ENCODE peak calls at places on chromosomes 13 and 19, in nine cellular contexts. Y, L, U, N, P, F, C, J and Q are unnamed samples.

GRCh38 chr13:76903544-76904162 is 17.4 kb upstream of the KCTD12 start:
- DNase-seq in Y (peak; percentile 63), L (peak; percentile 70), U (peak; percentile 65), N (peak; percentile 39), P (peak; percentile 48), F (peak; percentile 32), C (peak; percentile 74), J (peak; percentile 67), Q (peak; percentile 83)

GRCh38 chr13:113367771-113368170 is 3.8 kb upstream of the GRTP1 start:
- DNase-seq in Y (no peak), L (no peak), U (no peak), N (no peak), P (no peak), F (no peak), C (no peak), J (no peak), Q (no peak)

GRCh38 chr19:42467437-42467760 is 24.7 kb upstream of the CXCL17 start:
- DNase-seq in Y (no peak), L (no peak), U (peak; percentile 46), N (no peak), P (no peak), F (no peak), C (no peak), J (no peak), Q (no peak)

GRCh38 chr19:10010247-10010691 is at the start of gene COL5A3:
- DNase-seq in Y (peak; percentile 43), L (peak; percentile 69), U (peak; percentile 60), N (peak; percentile 71), P (no peak), F (no peak), C (no peak), J (no peak), Q (no peak)

GRCh38 chr13:114027046-114027760 is 53.3 kb upstream of the C13orf46 start:
- DNase-seq in Y (peak; percentile 59), L (peak; percentile 53), U (no peak), N (peak; percentile 66), P (no peak), F (no peak), C (no peak), J (no peak), Q (no peak)

GRCh38 chr13:41059466-41059865 is 1.8 kb upstream of the WBP4 start:
- DNase-seq in Y (no peak), L (no peak), U (no peak), N (no peak), P (no peak), F (no peak), C (no peak), J (peak; percentile 15), Q (no peak)

GRCh38 chr19:7865262-7865911 is 8.8 kb downstream of the PRR36 start:
- DNase-seq in Y (peak; percentile 15), L (no peak), U (no peak), N (no peak), P (no peak), F (no peak), C (no peak), J (no peak), Q (no peak)

GRCh38 chr19:4064551-4065260 is 2.0 kb downstream of the ZBTB7A start:
- DNase-seq in Y (peak; percentile 81), L (peak; percentile 70), U (peak; percentile 66), N (peak; percentile 73), P (peak; percentile 64), F (peak; percentile 35), C (no peak), J (peak; percentile 52), Q (no peak)

GRCh38 chr19:40542197-40542859 is 34.3 kb upstream of the SHKBP1 start:
- DNase-seq in Y (peak; percentile 87), L (peak; percentile 76), U (peak; percentile 53), N (peak; percentile 37), P (no peak), F (no peak), C (no peak), J (no peak), Q (no peak)

GRCh38 chr13:95641291-95641811 is 3.2 kb downstream of the DZIP1 start:
- DNase-seq in Y (peak; percentile 26), L (no peak), U (peak; percentile 10), N (peak; percentile 21), P (no peak), F (no peak), C (no peak), J (no peak), Q (no peak)

GRCh38 chr13:83216521-83217245 is 665.6 kb downstream of the SLITRK1 start:
- DNase-seq in Y (no peak), L (no peak), U (no peak), N (no peak), P (no peak), F (no peak), C (no peak), J (no peak), Q (no peak)

GRCh38 chr19:50835103-50835784 is 1.9 kb upstream of the KLK15 start:
- DNase-seq in Y (no peak), L (no peak), U (peak; percentile 54), N (no peak), P (no peak), F (no peak), C (no peak), J (no peak), Q (no peak)

GRCh38 chr13:102799544-102800144 is 725 bp downstream of the BIVM start:
- DNase-seq in Y (peak; percentile 52), L (no peak), U (peak; percentile 26), N (peak; percentile 57), P (peak; percentile 1), F (no peak), C (peak; percentile 14), J (peak; percentile 13), Q (no peak)

GRCh38 chr13:24033527-24034302 is 126.8 kb upstream of the SPATA13 start:
- DNase-seq in Y (no peak), L (no peak), U (no peak), N (no peak), P (no peak), F (no peak), C (peak; percentile 21), J (no peak), Q (no peak)

GRCh38 chr13:67880916-67881315 is 650.8 kb upstream of the PCDH9 start:
- DNase-seq in Y (no peak), L (no peak), U (no peak), N (no peak), P (no peak), F (no peak), C (no peak), J (no peak), Q (no peak)

GRCh38 chr13:30738946-30739528 is 3.7 kb downstream of the ALOX5AP start:
- DNase-seq in Y (no peak), L (no peak), U (no peak), N (no peak), P (no peak), F (no peak), C (no peak), J (no peak), Q (no peak)
- H3K4me3 ChIP-seq in Y (no peak overlapping the region), L (no peak overlapping the region), U (no peak overlapping the region), N (no peak overlapping the region), P (no peak overlapping the region), F (no peak overlapping the region), C (no peak overlapping the region), J (peak overlapping the region; percentile 93), Q (no peak overlapping the region)

GRCh38 chr19:939439-939838 is 13.6 kb downstream of the ARID3A start:
- DNase-seq in Y (no peak), L (no peak), U (no peak), N (no peak), P (no peak), F (no peak), C (no peak), J (no peak), Q (no peak)
- H3K36me3 ChIP-seq in Y (no peaks in the 10 kb centered on the region), L (no peaks in the 10 kb centered on the region), U (no peaks in the 10 kb centered on the region), N (no peaks in the 10 kb centered on the region), P (no peaks in the 10 kb centered on the region), F (no peaks in the 10 kb centered on the region), C (peaks cover 15% of the 10 kb centered on the region), J (no peaks in the 10 kb centered on the region), Q (no peaks in the 10 kb centered on the region)

DNA sequence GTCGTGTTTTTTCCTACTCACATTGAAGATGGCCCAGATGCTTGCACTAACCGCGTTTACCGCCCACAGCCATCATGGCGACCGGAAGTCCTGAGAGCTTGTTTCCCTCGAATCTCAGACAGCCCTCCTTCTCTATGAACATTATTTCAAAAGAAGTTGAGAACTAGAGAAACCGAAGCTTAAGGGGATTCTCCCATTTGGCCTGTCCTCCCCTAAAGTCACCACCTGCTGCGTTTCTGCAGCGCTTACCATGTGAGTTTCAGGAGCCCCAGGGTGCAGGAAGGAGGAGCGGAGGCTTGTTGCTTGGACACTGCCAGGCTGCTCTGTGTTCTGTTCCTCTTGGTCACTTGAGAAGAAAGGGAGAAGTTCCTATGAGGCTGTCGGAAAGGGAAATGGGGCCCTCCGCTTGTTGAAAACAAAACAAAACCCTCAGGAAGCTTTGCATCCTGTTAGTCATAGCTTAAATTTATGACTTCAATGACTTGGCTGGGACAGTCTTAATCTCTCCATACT is 6.2 kb downstream of the CARD8 start:
- DNase-seq in Y (no peak), L (peak; percentile 77), U (peak; percentile 58), N (peak; percentile 34), P (peak; percentile 66), F (peak; percentile 62), C (no peak), J (peak; percentile 78), Q (no peak)
- H3K4me3 ChIP-seq in Y (no peak overlapping the region), L (peak overlapping the region; percentile 22), U (peak overlapping the region; percentile 16), N (peak overlapping the region; percentile 56), P (peak overlapping the region; percentile 60), F (peak overlapping the region; percentile 45), C (no peak overlapping the region), J (peak overlapping the region; percentile 96), Q (no peak overlapping the region)

GRCh38 chr13:48068952-48069351 is 26.0 kb downstream of the MED4 start:
- DNase-seq in Y (no peak), L (no peak), U (no peak), N (no peak), P (no peak), F (no peak), C (no peak), J (no peak), Q (no peak)

GRCh38 chr13:48070942-48071341 is 24.0 kb downstream of the MED4 start:
- DNase-seq in Y (no peak), L (no peak), U (no peak), N (no peak), P (no peak), F (no peak), C (no peak), J (no peak), Q (no peak)

GRCh38 chr13:48068036-48068435 is 26.9 kb downstream of the MED4 start:
- DNase-seq in Y (no peak), L (no peak), U (no peak), N (no peak), P (no peak), F (no peak), C (no peak), J (no peak), Q (no peak)

GRCh38 chr13:48069573-48069972 is 25.3 kb downstream of the MED4 start:
- DNase-seq in Y (no peak), L (no peak), U (no peak), N (no peak), P (no peak), F (no peak), C (no peak), J (no peak), Q (no peak)

DNA sequence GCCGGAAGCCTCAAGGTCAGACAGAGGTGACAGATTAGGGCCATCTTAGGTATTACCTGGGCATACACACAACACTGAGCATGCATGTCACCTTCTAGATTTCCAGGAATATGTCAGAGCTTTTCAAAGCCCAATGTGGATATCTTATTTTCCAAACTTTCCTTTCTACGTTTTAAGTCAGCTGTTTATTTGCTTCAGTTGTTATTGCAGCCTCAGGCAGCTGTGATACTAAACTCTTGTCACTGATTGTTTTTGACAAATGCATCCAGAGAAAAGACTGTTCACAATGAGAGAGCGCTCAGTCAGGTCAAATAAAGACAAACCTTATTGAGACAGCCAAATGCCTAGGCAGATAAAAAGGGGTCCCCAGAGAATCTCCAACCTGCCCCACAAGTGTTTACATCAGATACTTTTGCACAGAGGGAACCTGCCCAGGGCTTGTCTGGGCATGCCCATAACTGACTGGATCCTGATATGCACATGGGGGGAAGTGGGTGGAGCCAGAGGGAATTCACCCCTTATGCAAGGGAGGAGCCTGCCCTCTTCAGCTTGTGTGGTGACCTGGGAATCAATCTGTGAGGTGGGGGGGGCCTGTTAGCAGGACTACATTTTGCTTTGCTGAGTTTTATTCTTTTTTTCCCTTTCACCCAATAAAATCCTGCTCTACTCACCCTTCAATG is 28.5 kb downstream of the MED4 start:
- DNase-seq in Y (no peak), L (no peak), U (no peak), N (no peak), P (no peak), F (no peak), C (no peak), J (no peak), Q (no peak)
- H3K36me3 ChIP-seq in Y (no peaks in the 10 kb centered on the region), L (no peaks in the 10 kb centered on the region), U (peaks cover 39% of the 10 kb centered on the region), N (peaks cover 13% of the 10 kb centered on the region), P (peaks cover 5% of the 10 kb centered on the region), F (peaks cover 13% of the 10 kb centered on the region), C (peaks cover 24% of the 10 kb centered on the region), J (peaks cover 42% of the 10 kb centered on the region), Q (peaks cover 56% of the 10 kb centered on the region)